ENCODE peak calls at places on chromosomes 11 and 22, in eight cellular contexts. H is fibroblast of gingiva; Y is SK-MEL-5; L is ELF-1; K is CD4-positive, alpha-beta T cell; E is A172; M is stimulated activated CD8-positive, alpha-beta memory T cell treated with anti-CD3 and anti-CD28 coated beads, Interleukin-4, amount 100 ng/mL, for 1 hour; C is NCI-H1930. O is an unnamed sample.

GRCh38 chr22:32466496-32466895 is 2.2 kb upstream of the BPIFC start:
- DNase-seq in E (no peak), C (no peak), M (no peak), L (no peak), K (no peak), Y (no peak), H (no peak), O (no peak)

GRCh38 chr11:28690746-28691145 is 582.6 kb downstream of the METTL15 start:
- DNase-seq in H (no peak), K (no peak), M (no peak), C (no peak), Y (no peak), L (no peak), E (no peak), O (no peak)

GRCh38 chr11:121881806-121882205 is 234.2 kb downstream of the BLID start:
- DNase-seq in L (no peak), E (no peak), M (no peak), K (no peak), H (peak; percentile 73), Y (no peak), C (no peak), O (no peak)

GRCh38 chr11:130031056-130031455 is 28.4 kb upstream of the PRDM10 start:
- DNase-seq in L (peak; percentile 16), K (no peak), E (no peak), C (no peak), H (no peak), M (no peak), Y (no peak), O (no peak)

GRCh38 chr11:119709638-119710346 is 19.2 kb downstream of the NECTIN1 start:
- DNase-seq in C (no peak), K (no peak), Y (no peak), M (no peak), H (peak; percentile 24), L (peak; percentile 83), E (peak; percentile 19), O (no peak)

GRCh38 chr22:29124777-29125506 is 52.1 kb downstream of the KREMEN1 start:
- DNase-seq in M (no peak), C (no peak), E (no peak), L (no peak), K (no peak), H (no peak), Y (no peak), O (no peak)

GRCh38 chr11:62340269-62340901 is 3.1 kb downstream of the ASRGL1 start:
- DNase-seq in M (peak; percentile 40), K (peak; percentile 25), E (peak; percentile 16), C (no peak), H (peak; percentile 39), Y (peak; percentile 68), L (peak; percentile 50), O (no peak)

GRCh38 chr11:130144129-130144528 is 15.5 kb upstream of the ST14 start:
- DNase-seq in L (no peak), K (no peak), H (no peak), C (no peak), Y (no peak), M (no peak), E (no peak), O (no peak)

GRCh38 chr11:46105902-46106301 is 15.4 kb downstream of the PHF21A start:
- DNase-seq in C (no peak), L (no peak), Y (no peak), E (no peak), K (no peak), H (no peak), M (no peak), O (no peak)

GRCh38 chr11:34667810-34668582 is 47.1 kb downstream of the EHF start:
- DNase-seq in H (no peak), M (no peak), Y (no peak), C (peak; percentile 67), E (no peak), K (no peak), L (no peak), O (no peak)

GRCh38 chr11:129331871-129332274 is 43.8 kb upstream of the BARX2 start:
- DNase-seq in H (peak; percentile 65), K (peak; percentile 48), L (peak; percentile 90), M (peak; percentile 31), E (peak; percentile 55), Y (peak; percentile 88), C (peak; percentile 77), O (no peak)

GRCh38 chr11:29161216-29161615 is 855.6 kb downstream of the KCNA4 start:
- DNase-seq in M (no peak), C (no peak), Y (no peak), K (no peak), L (no peak), H (no peak), E (peak; percentile 35), O (no peak)